ENCODE peak calls at places on chromosomes 3 and 15, in eight cellular contexts. L is CD4-positive, alpha-beta T cell; P is endothelial cell of umbilical vein; D is colonic mucosa; S is A673; W is left ventricle myocardium inferior; Z is Peyer's patch; A is cardiac muscle cell. T is an unnamed sample. For H3K9me3, the result is how much of the 10 kb centered on the place peaks cover.

GRCh38 chr3:122660575-122660974 is 20.1 kb upstream of the PARP14 start:
- DNase-seq in L (no peak), A (no peak), P (no peak), W (no peak), Z (no peak), D (no peak), S (no peak), T (no peak)

GRCh38 chr3:195259564-195260285 is 11.2 kb downstream of the XXYLT1 start:
- DNase-seq in S (peak), Z (peak), D (peak), L (peak), A (peak), W (peak), P (peak), T (peak)

GRCh38 chr3:151903501-151903991 is 30.1 kb downstream of the SUCNR1 start:
- DNase-seq in S (no peak), A (peak), Z (no peak), W (no peak), P (peak), D (no peak), L (no peak), T (peak)

GRCh38 chr3:118587847-118588246 is 446.8 kb downstream of the IGSF11 start:
- DNase-seq in D (no peak), P (no peak), L (no peak), Z (no peak), W (no peak), S (no peak), A (no peak), T (no peak)

GRCh38 chr15:64686130-64686735 is 89.2 kb downstream of the RBPMS2 start:
- DNase-seq in L (no peak), W (no peak), Z (no peak), P (peak), A (peak), S (peak), D (peak), T (peak)

GRCh38 chr3:136280961-136281360 is 30.8 kb downstream of the PCCB start:
- DNase-seq in W (no peak), Z (no peak), S (no peak), P (no peak), L (no peak), D (no peak), A (no peak), T (no peak)

GRCh38 chr3:134928392-134928791 is 133.3 kb downstream of the EPHB1 start:
- DNase-seq in W (no peak), P (no peak), S (no peak), A (no peak), Z (no peak), L (no peak), D (no peak), T (no peak)

GRCh38 chr15:41790169-41790568 is 15.9 kb downstream of the MAPKBP1 start:
- DNase-seq in A (no peak), D (no peak), Z (no peak), W (no peak), S (no peak), L (no peak), P (no peak), T (no peak)

GRCh38 chr15:60589253-60589652 is 110.3 kb upstream of the ICE2 start:
- DNase-seq in P (no peak), A (no peak), Z (peak), W (no peak), S (no peak), L (no peak), D (no peak), T (no peak)

GRCh38 chr3:155179966-155180757 is 100.0 kb downstream of the MME start:
- DNase-seq in D (no peak), W (no peak), S (no peak), P (no peak), Z (no peak), L (no peak), A (no peak), T (no peak)

GRCh38 chr3:134445631-134446030 is 40.2 kb downstream of the ANAPC13 start:
- DNase-seq in A (no peak), S (peak), D (no peak), P (peak), Z (no peak), L (no peak), W (no peak), T (peak)

GRCh38 chr3:131485116-131485515 is 17.7 kb downstream of the MRPL3 start:
- DNase-seq in P (no peak), Z (no peak), A (no peak), L (no peak), S (no peak), D (no peak), W (no peak), T (no peak)

GRCh38 chr15:74787251-74788041 is 5.6 kb downstream of the CSK start:
- DNase-seq in P (no peak), S (peak), A (peak), L (peak), W (peak), Z (peak), D (peak), T (no peak)

GRCh38 chr3:182795383-182795782 is 2.1 kb downstream of the ATP11B start:
- DNase-seq in A (no peak), Z (peak), L (peak), D (peak), W (no peak), P (no peak), S (no peak), T (no peak)

GRCh38 chr3:41137686-41138111 is 61.6 kb upstream of the CTNNB1 start:
- DNase-seq in A (no peak), W (no peak), D (no peak), L (no peak), Z (no peak), P (no peak), S (no peak), T (no peak)

GRCh38 chr3:126211569-126211968 is 31.2 kb upstream of the ALDH1L1 start:
- DNase-seq in W (no peak), Z (no peak), L (no peak), A (no peak), S (no peak), P (no peak), D (no peak), T (no peak)

GRCh38 chr15:69957175-69957574 is 140.5 kb downstream of the TLE3 start:
- DNase-seq in Z (no peak), S (no peak), L (no peak), A (no peak), W (no peak), D (no peak), P (no peak), T (no peak)

GRCh38 chr3:129576514-129577345 is 29.7 kb downstream of the PLXND1 start:
- DNase-seq in A (no peak), Z (peak), L (peak), P (peak), W (peak), S (no peak), D (peak), T (peak)

GRCh38 chr15:52790166-52790708 is at the start of gene ONECUT1:
- DNase-seq in D (peak), P (peak), L (peak), S (peak), W (peak), Z (no peak), A (peak), T (no peak)

GRCh38 chr3:15439476-15439875 is 12.1 kb downstream of the EAF1 start:
- DNase-seq in D (no peak), L (no peak), P (no peak), A (no peak), Z (no peak), W (no peak), S (no peak), T (peak)

GRCh38 chr15:59549339-59549807 is 62.2 kb upstream of the GCNT3 start:
- DNase-seq in Z (no peak), P (no peak), W (no peak), A (no peak), S (no peak), L (no peak), D (no peak), T (no peak)

GRCh38 chr3:175383813-175384212 is 524.7 kb downstream of the NAALADL2 start:
- DNase-seq in P (no peak), Z (no peak), A (no peak), L (no peak), D (no peak), S (no peak), W (no peak), T (no peak)

GRCh38 chr3:48652923-48653715 is 9.6 kb downstream of the CELSR3 start:
- DNase-seq in P (no peak), L (no peak), W (no peak), D (no peak), A (no peak), S (no peak), Z (no peak), T (no peak)

GRCh38 chr3:48650723-48651122 is 12.0 kb downstream of the CELSR3 start:
- DNase-seq in P (no peak), A (no peak), W (no peak), D (peak), S (no peak), Z (no peak), L (no peak), T (no peak)

GRCh38 chr3:48648188-48648850 is 13.1 kb upstream of the SLC26A6 start:
- DNase-seq in A (no peak), W (no peak), D (no peak), S (no peak), L (no peak), Z (no peak), P (no peak), T (no peak)

GRCh38 chr3:48655063-48655462 is 7.6 kb downstream of the CELSR3 start:
- DNase-seq in A (no peak), L (no peak), Z (no peak), P (no peak), W (no peak), D (no peak), S (no peak), T (no peak)

GRCh38 chr3:48651763-48652162 is 10.9 kb downstream of the CELSR3 start:
- DNase-seq in L (no peak), D (no peak), P (no peak), S (no peak), Z (no peak), W (no peak), A (no peak), T (no peak)
- H3K9me3 ChIP-seq in L (under half), D (under half), P (under half), S (under half), Z (under half), W (under half), A (under half), T (under half)

GRCh38 chr15:100132309-100132708 is 209.5 kb downstream of the ADAMTS17 start:
- DNase-seq in D (no peak), P (no peak), A (no peak), S (no peak), Z (no peak), L (no peak), W (no peak), T (no peak)

GRCh38 chr15:100129677-100130076 is 212.1 kb downstream of the ADAMTS17 start:
- DNase-seq in S (no peak), P (no peak), Z (no peak), D (no peak), L (no peak), W (no peak), A (no peak), T (no peak)

GRCh38 chr15:100133981-100134711 is 207.6 kb downstream of the ADAMTS17 start:
- DNase-seq in P (no peak), Z (no peak), L (no peak), W (no peak), A (no peak), S (no peak), D (no peak), T (no peak)

GRCh38 chr15:100131321-100132224 is 210.2 kb downstream of the ADAMTS17 start:
- DNase-seq in D (no peak), L (no peak), W (peak), S (no peak), A (peak), Z (no peak), P (peak), T (peak)

DNA sequence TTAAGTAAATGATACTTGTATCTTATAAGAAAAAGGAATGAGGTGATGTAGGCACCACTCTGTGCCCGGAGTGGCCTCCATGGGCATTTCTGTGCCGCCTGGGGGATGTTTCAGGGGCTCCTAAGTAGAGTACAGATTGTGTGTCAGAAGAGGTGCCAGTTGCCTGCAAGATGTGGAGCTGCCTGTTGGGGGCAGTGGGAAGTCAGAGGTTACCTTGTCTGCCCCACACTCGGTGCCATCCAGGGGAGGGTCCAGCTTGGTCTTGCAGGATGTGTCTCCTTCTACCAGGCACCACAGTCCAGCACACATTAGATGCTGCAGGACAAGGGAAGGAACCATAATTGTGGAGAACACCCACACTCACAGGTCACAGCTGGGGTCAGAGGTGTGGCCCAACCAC is 208.8 kb downstream of the ADAMTS17 start:
- DNase-seq in Z (no peak), W (no peak), A (no peak), L (no peak), S (no peak), D (no peak), P (no peak), T (no peak)
- TF ChIP-seq CTCF in Z (no peak), W (no peak), A (no peak), L (no peak), S (no peak), D (no peak), P (no peak), T (no peak)

GRCh38 chr3:20657566-20657965 is 471.6 kb upstream of the SGO1 start:
- DNase-seq in A (no peak), P (no peak), L (no peak), Z (no peak), S (no peak), W (no peak), D (no peak), T (no peak)

GRCh38 chr3:20658491-20658890 is 472.5 kb upstream of the SGO1 start:
- DNase-seq in D (no peak), Z (no peak), A (no peak), L (no peak), W (no peak), P (no peak), S (no peak), T (no peak)
- H3K9me3 ChIP-seq in D (under half), Z (under half), A (under half), L (under half), W (under half), P (under half), S (under half), T (under half)

GRCh38 chr15:80081390-80081789 is 21.9 kb downstream of the ZFAND6 start:
- DNase-seq in P (no peak), S (no peak), W (no peak), Z (no peak), A (no peak), L (no peak), D (no peak), T (no peak)

GRCh38 chr15:80090879-80091503 is 31.5 kb downstream of the ZFAND6 start:
- DNase-seq in Z (no peak), W (no peak), P (no peak), S (no peak), A (no peak), D (no peak), L (no peak), T (no peak)

GRCh38 chr15:80090041-80090440 is 30.6 kb downstream of the ZFAND6 start:
- DNase-seq in A (no peak), W (no peak), L (no peak), S (no peak), Z (no peak), D (no peak), P (no peak), T (no peak)

GRCh38 chr15:80087104-80087503 is 27.6 kb downstream of the ZFAND6 start:
- DNase-seq in D (no peak), A (no peak), S (no peak), P (no peak), L (no peak), Z (no peak), W (no peak), T (no peak)
- TF ChIP-seq CTCF in D (no peak), A (peak), S (peak), P (no peak), L (no peak), Z (no peak), W (peak), T (peak)

GRCh38 chr15:87645723-87646122 is 610.8 kb downstream of the NTRK3 start:
- DNase-seq in A (no peak), L (no peak), Z (no peak), S (no peak), W (no peak), P (no peak), D (no peak), T (no peak)
- H3K9me3 ChIP-seq in A (under half), L (under half), Z (under half), S (under half), W (under half), P (under half), D (under half), T (under half)

DNA sequence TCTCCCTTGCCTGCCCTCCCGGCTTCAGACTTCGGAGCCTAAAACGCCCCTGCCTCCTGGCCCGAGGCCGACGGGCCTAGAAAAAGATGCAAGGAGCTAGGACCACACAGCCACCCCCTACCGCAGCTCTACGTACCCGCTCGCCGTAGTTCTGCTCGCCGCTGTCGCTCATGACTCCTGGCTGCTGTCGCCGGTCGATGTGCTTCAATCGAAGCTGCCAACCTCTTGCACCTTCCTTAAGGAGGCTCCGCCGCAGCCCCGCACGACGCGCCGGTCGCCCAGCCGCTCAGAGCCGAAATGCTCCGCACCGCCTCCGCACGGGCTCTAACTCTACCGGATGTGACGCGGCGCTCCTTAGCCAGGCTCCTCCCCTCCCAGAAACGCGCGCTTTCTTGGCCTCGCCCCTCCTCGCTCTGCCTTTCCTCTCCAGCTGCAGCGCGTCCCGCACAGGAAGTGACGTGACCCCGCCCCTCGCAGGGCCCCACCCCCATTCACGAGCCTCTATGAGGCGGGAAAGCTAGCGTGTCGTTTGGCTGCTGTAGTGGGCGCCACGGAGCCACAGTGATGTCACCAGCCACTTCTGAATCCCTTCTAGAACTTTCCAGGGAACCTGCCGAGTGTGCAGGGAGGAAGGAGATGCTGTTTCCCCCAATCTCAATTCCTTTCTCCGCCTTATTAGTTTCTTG is at the start of gene TRA2B:
- DNase-seq in L (peak), A (peak), Z (peak), W (peak), D (peak), S (peak), P (peak), T (peak)
- TF ChIP-seq CTCF in L (no peak), A (peak), Z (no peak), W (peak), D (no peak), S (peak), P (no peak), T (no peak)

GRCh38 chr15:97661796-97662195 is 298.7 kb upstream of the ARRDC4 start:
- DNase-seq in P (no peak), L (no peak), Z (no peak), D (no peak), S (no peak), W (no peak), A (no peak), T (no peak)
- H3K9me3 ChIP-seq in P (under half), L (under half), Z (under half), D (under half), S (under half), W (under half), A (under half), T (under half)

DNA sequence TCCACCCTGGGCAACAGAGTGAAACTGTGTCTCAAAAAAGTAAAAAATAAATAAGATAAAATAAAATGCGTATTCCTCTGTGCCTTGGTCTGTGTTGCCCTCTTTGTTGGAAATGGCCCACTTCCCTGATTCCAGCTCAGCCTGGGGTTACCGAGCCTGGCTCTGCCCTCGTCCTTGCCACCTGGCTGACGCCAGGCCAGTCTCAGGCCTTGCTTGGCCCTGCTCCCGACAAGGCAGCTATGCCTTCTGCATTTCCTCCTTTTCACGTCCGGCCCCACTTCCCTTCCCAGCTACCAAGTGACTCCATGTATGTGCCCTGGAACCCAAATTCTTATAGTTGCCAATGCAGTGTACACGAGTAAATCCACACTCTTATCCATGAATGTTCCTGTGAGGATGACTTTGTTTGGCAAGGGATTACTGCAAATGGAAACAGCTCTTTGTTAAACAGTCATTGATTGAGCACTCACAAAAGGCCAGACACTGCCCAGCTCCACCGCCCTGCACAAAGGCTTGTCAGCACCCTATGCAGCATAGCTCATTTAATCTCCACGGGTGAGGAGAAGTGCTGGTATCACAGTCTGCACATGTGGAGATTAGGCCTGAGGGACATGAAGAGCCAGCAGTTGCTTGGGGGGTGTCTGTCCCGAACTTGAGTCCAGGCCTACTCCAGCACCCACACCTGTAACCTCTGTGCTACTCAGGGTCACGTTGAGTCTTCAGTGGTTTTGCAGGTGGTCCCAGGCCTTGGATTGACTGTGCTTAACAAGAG is 25.1 kb downstream of the SPSB4 start:
- DNase-seq in L (no peak), S (no peak), W (no peak), Z (no peak), D (no peak), P (no peak), A (peak), T (peak)
- TF ChIP-seq CTCF in L (no peak), S (no peak), W (no peak), Z (no peak), D (no peak), P (no peak), A (no peak), T (no peak)

GRCh38 chr3:117308756-117309155 is 599.2 kb downstream of the TUSC7 start:
- DNase-seq in Z (no peak), L (no peak), D (no peak), S (peak), P (no peak), W (no peak), A (no peak), T (no peak)
- H3K9me3 ChIP-seq in Z (under half), L (under half), D (under half), S (under half), P (under half), W (under half), A (under half), T (under half)